ENCODE peak calls at places on chromosomes 5 and 9, in four cellular contexts. D is IMR-90, G is H1, I is kidney. W is an unnamed sample.

GRCh38 chr5:150780180-150780692 is 1.7 kb downstream of the SMIM3 start:
- DNase-seq in D (peak; percentile 79), G (no peak), I (peak; percentile 82), W (no peak)

GRCh38 chr9:84024041-84024575 is 43.5 kb downstream of the RMI1 start:
- DNase-seq in D (no peak), G (no peak), I (no peak), W (no peak)

GRCh38 chr5:31990701-31991110 is 183.4 kb downstream of the GOLPH3 start:
- DNase-seq in D (no peak), G (no peak), I (no peak), W (no peak)

GRCh38 chr9:89877051-89878002 is 272.5 kb downstream of the GADD45G start:
- DNase-seq in D (no peak), G (peak; percentile 27), I (no peak), W (no peak)

GRCh38 chr5:6432206-6432605 is 16.5 kb upstream of the UBE2QL1 start:
- DNase-seq in D (no peak), G (no peak), I (no peak), W (no peak)

GRCh38 chr9:23842531-23843129 is 16.6 kb upstream of the ELAVL2 start:
- DNase-seq in D (no peak), G (no peak), I (no peak), W (no peak)

GRCh38 chr9:136237486-136238341 is 7.9 kb downstream of the QSOX2 start:
- DNase-seq in D (no peak), G (no peak), I (no peak), W (no peak)

GRCh38 chr9:72884521-72884920 is 68.3 kb downstream of the ALDH1A1 start:
- DNase-seq in D (no peak), G (no peak), I (no peak), W (no peak)

GRCh38 chr5:157546456-157547100 is 29.0 kb downstream of the ADAM19 start:
- DNase-seq in D (peak; percentile 65), G (no peak), I (no peak), W (no peak)

GRCh38 chr9:105842023-105842644 is 147.8 kb downstream of the TMEM38B start:
- DNase-seq in D (peak; percentile 47), G (no peak), I (no peak), W (peak; percentile 60)

GRCh38 chr5:39616131-39616530 is 191.4 kb upstream of the DAB2 start:
- DNase-seq in D (no peak), G (no peak), I (no peak), W (no peak)

GRCh38 chr5:120843390-120843980 is 379.4 kb downstream of the PRR16 start:
- DNase-seq in D (no peak), G (no peak), I (no peak), W (no peak)

GRCh38 chr5:17399931-17400330 is 98.1 kb upstream of the TAF11L2 start:
- DNase-seq in D (no peak), G (no peak), I (no peak), W (no peak)

GRCh38 chr5:17401509-17402290 is 96.3 kb upstream of the TAF11L2 start:
- DNase-seq in D (no peak), G (no peak), I (no peak), W (no peak)

GRCh38 chr5:17400724-17401508 is 97.1 kb upstream of the TAF11L2 start:
- DNase-seq in D (no peak), G (peak; percentile 55), I (no peak), W (no peak)

GRCh38 chr5:17398439-17398838 is 99.6 kb upstream of the TAF11L2 start:
- DNase-seq in D (peak; percentile 97), G (no peak), I (no peak), W (no peak)

DNA sequence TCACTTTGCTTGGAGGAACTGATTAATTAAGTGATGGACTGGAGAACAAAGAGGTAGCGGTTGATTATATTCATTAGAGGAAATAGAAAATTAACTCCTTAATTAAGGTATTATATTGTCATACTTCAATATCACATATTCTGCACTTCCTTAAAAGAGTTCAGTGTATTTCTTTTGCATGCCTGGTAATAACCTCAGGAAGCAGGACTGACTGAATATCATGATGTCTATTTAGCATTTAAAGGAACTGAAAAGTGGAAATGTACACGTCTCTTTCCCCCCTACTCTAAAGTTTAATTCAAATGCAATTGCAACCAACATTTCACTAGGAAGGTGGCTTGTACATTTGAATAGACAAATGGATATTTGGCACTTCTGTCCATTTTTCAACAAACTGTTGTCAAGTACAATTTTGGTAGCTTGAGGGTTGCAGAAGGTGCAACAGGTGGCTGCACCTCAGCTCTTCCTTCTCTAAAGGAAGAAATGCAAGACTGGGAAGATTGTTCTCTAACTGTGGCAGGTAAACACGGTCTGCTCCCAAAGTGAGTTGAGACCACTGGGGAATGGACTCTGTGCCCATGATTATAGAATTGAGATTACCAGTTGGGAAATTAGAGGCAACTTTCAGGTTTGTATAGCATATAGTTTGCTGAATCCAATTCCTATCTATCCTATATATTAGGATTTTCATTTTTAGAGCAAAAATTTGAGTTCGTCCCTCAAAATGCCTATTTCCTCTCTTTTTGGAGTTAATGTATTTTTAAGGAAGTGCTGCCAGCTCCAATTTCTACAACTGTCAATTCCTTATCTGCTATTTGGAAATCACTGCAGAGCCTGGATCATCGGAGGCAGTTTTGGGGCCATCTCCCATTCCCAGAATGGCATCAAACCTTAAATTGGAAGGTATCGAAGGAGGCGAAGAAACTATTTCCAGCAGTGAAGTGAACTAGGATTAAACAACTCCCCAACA is 98.9 kb upstream of the TAF11L2 start:
- DNase-seq in D (no peak), G (no peak), I (no peak), W (no peak)
- H3K9ac ChIP-seq in D (no peak overlapping the region), G (no peak overlapping the region), I (no peak overlapping the region), W (no peak overlapping the region)

DNA sequence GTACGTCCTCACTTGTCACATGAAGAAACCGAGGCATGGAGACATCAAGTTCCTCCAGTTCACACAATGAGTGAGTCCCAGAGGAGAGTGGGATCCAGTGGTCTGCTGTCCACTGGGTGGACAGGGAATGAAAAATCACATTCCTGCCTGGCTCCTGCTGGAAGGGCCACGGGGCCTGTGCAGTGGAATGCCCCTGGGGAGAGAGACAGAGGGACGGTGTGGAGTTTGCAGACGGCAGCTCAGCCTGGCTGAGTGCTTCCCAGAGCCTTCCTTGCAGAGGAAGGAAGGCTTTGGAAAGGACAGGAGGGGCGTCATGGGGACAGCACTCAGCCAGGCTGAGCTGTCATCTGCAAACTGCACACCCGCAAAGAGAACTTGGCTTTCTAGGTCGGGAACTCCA is 74.7 kb downstream of the COL27A1 start:
- DNase-seq in D (no peak), G (no peak), I (no peak), W (no peak)
- H3K4me1 ChIP-seq in D (peaks cover 7% of the 10 kb centered on the region), G (no peaks in the 10 kb centered on the region), I (peaks cover 3% of the 10 kb centered on the region), W (no peaks in the 10 kb centered on the region)

DNA sequence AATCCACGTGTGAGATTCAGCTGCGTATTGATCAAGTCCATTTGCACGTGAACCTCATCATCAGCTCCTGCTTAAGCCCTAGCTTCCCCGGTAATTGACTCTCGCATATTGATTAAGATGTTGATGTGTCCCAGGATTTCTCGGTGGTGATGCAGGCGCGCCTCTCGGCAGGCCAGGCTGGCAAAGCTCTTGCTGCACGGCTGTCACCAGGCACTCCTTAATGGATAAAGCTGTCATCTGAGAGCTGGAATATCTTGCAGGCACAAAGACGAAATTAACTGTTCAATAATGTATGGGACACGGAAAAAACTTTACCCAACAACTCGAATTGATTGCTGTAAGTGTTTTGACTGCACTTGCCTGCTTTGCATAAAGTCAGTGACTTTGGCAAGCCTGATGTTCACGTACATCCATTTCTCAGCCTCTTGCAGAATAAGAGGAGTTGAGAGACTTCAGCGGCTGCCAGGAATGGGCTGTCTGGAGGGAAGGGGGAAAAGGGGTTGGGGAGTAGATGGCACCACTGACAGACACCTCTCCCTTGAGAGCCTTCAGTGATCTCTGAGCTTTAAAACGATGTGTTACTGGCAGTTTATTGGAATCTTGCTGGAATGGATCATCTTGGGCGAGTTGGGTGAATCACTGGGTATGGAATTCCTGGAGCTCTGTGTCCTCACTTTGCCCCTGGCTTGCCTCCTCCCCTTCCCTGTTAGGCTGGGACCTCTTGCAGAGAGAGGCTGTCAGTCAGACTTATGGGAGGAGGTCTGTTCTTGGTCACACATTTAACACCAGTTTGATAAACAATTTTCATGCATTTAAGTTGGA is 650.3 kb downstream of the CCDC171 start:
- DNase-seq in D (peak; percentile 91), G (no peak), I (no peak), W (no peak)
- H3K9ac ChIP-seq in D (peak overlapping the region; percentile 5), G (no peak overlapping the region), I (no peak overlapping the region), W (no peak overlapping the region)

DNA sequence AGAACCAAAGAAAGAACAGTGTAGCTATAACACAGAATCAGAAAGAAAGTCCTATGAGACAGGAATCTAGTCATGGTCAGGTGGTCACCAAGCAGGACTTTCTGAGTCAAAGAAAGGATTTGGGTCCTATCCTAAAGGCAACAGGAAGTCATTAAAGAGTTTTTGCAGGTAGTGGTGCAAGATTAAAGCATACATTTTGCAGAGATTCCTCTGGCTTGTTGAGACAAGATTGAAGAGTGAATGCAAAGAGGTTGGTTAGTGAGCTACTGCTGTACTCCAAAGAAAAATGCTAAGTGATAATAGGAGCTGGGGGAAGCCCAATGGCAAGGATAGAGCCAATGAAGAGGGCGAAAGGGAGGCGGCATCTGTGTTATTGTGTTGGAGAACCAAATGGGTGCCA is 300.5 kb upstream of the KIF2A start:
- DNase-seq in D (no peak), G (no peak), I (no peak), W (no peak)
- H3K4me1 ChIP-seq in D (no peaks in the 10 kb centered on the region), G (no peaks in the 10 kb centered on the region), I (no peaks in the 10 kb centered on the region), W (no peaks in the 10 kb centered on the region)

GRCh38 chr5:169331292-169331852 is 30.4 kb upstream of the SLIT3 start:
- DNase-seq in D (no peak), G (no peak), I (no peak), W (no peak)
- H3K9ac ChIP-seq in D (no peak overlapping the region), G (no peak overlapping the region), I (no peak overlapping the region), W (no peak overlapping the region)